ENCODE peak calls at places on chromosomes 11 and 22, in seven cellular contexts. One of them, this sample, is unnamed.

GRCh38 chr11:17604201-17604912 is 57.3 kb downstream of the OTOG start:
- DNase-seq in HCT116: no peak
- DNase-seq in H1: no peak
- DNase-seq in GM12878: no peak
- DNase-seq in HepG2: no peak
- DNase-seq in K562: no peak
- DNase-seq in SK-N-SH: no peak
- DNase-seq in this sample: no peak

GRCh38 chr22:28771195-28771791 is 1.2 kb upstream of the CCDC117 start:
- DNase-seq in HCT116: no peak
- DNase-seq in H1: no peak
- DNase-seq in GM12878: no peak
- DNase-seq in HepG2: peak
- DNase-seq in K562: no peak
- DNase-seq in SK-N-SH: no peak
- DNase-seq in this sample: no peak

GRCh38 chr11:116162541-116163230 is 610.1 kb downstream of the BUD13 start:
- DNase-seq in HCT116: no peak
- DNase-seq in H1: peak
- DNase-seq in GM12878: no peak
- DNase-seq in HepG2: no peak
- DNase-seq in K562: no peak
- DNase-seq in SK-N-SH: no peak
- DNase-seq in this sample: no peak

GRCh38 chr11:60867871-60868681 is 734 bp downstream of the ZP1 start:
- DNase-seq in HCT116: no peak
- DNase-seq in H1: no peak
- DNase-seq in GM12878: no peak
- DNase-seq in HepG2: no peak
- DNase-seq in K562: no peak
- DNase-seq in SK-N-SH: no peak
- DNase-seq in this sample: no peak

GRCh38 chr11:124899376-124900145 is 1.9 kb upstream of the ROBO4 start:
- DNase-seq in HCT116: no peak
- DNase-seq in H1: peak
- DNase-seq in GM12878: no peak
- DNase-seq in HepG2: no peak
- DNase-seq in K562: no peak
- DNase-seq in SK-N-SH: peak
- DNase-seq in this sample: no peak

GRCh38 chr11:123122341-123122740 is 60.4 kb upstream of the HSPA8 start:
- DNase-seq in HCT116: no peak
- DNase-seq in H1: no peak
- DNase-seq in GM12878: no peak
- DNase-seq in HepG2: no peak
- DNase-seq in K562: no peak
- DNase-seq in SK-N-SH: peak
- DNase-seq in this sample: no peak

GRCh38 chr22:47396515-47396914 is 634.1 kb downstream of the TBC1D22A start:
- DNase-seq in HCT116: no peak
- DNase-seq in H1: no peak
- DNase-seq in GM12878: no peak
- DNase-seq in HepG2: no peak
- DNase-seq in K562: no peak
- DNase-seq in SK-N-SH: no peak
- DNase-seq in this sample: no peak

GRCh38 chr11:12171921-12172320 is 61.5 kb downstream of the MICAL2 start:
- DNase-seq in HCT116: no peak
- DNase-seq in H1: no peak
- DNase-seq in GM12878: no peak
- DNase-seq in HepG2: no peak
- DNase-seq in K562: no peak
- DNase-seq in SK-N-SH: no peak
- DNase-seq in this sample: no peak

GRCh38 chr11:69095300-69095699 is 46.6 kb downstream of the TPCN2 start:
- DNase-seq in HCT116: no peak
- DNase-seq in H1: no peak
- DNase-seq in GM12878: no peak
- DNase-seq in HepG2: no peak
- DNase-seq in K562: no peak
- DNase-seq in SK-N-SH: no peak
- DNase-seq in this sample: no peak

GRCh38 chr11:76700177-76701100 is 29.9 kb upstream of the LRRC32 start:
- DNase-seq in HCT116: peak
- DNase-seq in H1: no peak
- DNase-seq in GM12878: no peak
- DNase-seq in HepG2: peak
- DNase-seq in K562: peak
- DNase-seq in SK-N-SH: peak
- DNase-seq in this sample: no peak

GRCh38 chr11:95297680-95298452 is 66.9 kb upstream of the SESN3 start:
- DNase-seq in HCT116: no peak
- DNase-seq in H1: no peak
- DNase-seq in GM12878: no peak
- DNase-seq in HepG2: no peak
- DNase-seq in K562: no peak
- DNase-seq in SK-N-SH: no peak
- DNase-seq in this sample: no peak

GRCh38 chr11:128845334-128845780 is 21.7 kb downstream of the KCNJ1 start:
- DNase-seq in HCT116: no peak
- DNase-seq in H1: no peak
- DNase-seq in GM12878: no peak
- DNase-seq in HepG2: no peak
- DNase-seq in K562: no peak
- DNase-seq in SK-N-SH: no peak
- DNase-seq in this sample: no peak

GRCh38 chr11:2687782-2688191 is 12.0 kb downstream of the KCNQ1OT1 start:
- DNase-seq in HCT116: no peak
- DNase-seq in H1: no peak
- DNase-seq in GM12878: no peak
- DNase-seq in HepG2: no peak
- DNase-seq in K562: no peak
- DNase-seq in SK-N-SH: no peak
- DNase-seq in this sample: no peak

GRCh38 chr11:19988598-19988997 is 171.7 kb downstream of the DBX1 start:
- DNase-seq in HCT116: peak
- DNase-seq in H1: peak
- DNase-seq in GM12878: no peak
- DNase-seq in HepG2: no peak
- DNase-seq in K562: no peak
- DNase-seq in SK-N-SH: no peak
- DNase-seq in this sample: peak

DNA sequence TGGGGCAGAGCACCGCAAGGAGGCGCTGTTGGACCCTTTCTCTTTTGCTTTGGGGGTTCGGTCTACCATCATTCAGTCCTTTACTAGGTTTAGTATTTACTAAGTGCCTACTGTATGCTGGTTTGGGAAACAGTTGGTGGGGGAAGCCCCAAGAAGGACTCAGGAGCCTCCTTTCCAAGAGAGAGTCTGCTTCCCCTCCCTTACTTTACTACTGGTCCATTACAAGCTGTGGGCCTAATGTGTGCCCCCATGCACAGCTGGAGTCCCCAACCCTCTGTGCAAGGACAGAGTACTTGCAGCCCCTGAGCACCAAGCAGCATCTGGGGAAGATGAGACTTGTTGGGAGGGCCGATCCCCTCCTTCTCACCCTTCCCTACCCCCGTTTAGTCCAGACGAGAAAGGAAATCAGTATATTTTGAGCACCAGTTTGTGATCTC is 876 bp upstream of the UBE2L6 start:
- DNase-seq in HCT116: peak
- DNase-seq in H1: peak
- DNase-seq in GM12878: peak
- DNase-seq in HepG2: peak
- DNase-seq in K562: no peak
- DNase-seq in SK-N-SH: no peak
- DNase-seq in this sample: peak
- TF ChIP-seq JUND in HCT116: no peak
- TF ChIP-seq JUND in H1: no peak
- TF ChIP-seq JUND in GM12878: no peak
- TF ChIP-seq JUND in HepG2: no peak
- TF ChIP-seq JUND in K562: no peak
- TF ChIP-seq JUND in SK-N-SH: no peak
- TF ChIP-seq JUND in this sample: no peak

GRCh38 chr22:30324008-30324730 is 2.6 kb downstream of the TBC1D10A start:
- DNase-seq in HCT116: no peak
- DNase-seq in H1: no peak
- DNase-seq in GM12878: no peak
- DNase-seq in HepG2: no peak
- DNase-seq in K562: no peak
- DNase-seq in SK-N-SH: no peak
- DNase-seq in this sample: no peak
- TF ChIP-seq JUND in HCT116: no peak
- TF ChIP-seq JUND in H1: no peak
- TF ChIP-seq JUND in GM12878: no peak
- TF ChIP-seq JUND in HepG2: no peak
- TF ChIP-seq JUND in K562: no peak
- TF ChIP-seq JUND in SK-N-SH: no peak
- TF ChIP-seq JUND in this sample: no peak

DNA sequence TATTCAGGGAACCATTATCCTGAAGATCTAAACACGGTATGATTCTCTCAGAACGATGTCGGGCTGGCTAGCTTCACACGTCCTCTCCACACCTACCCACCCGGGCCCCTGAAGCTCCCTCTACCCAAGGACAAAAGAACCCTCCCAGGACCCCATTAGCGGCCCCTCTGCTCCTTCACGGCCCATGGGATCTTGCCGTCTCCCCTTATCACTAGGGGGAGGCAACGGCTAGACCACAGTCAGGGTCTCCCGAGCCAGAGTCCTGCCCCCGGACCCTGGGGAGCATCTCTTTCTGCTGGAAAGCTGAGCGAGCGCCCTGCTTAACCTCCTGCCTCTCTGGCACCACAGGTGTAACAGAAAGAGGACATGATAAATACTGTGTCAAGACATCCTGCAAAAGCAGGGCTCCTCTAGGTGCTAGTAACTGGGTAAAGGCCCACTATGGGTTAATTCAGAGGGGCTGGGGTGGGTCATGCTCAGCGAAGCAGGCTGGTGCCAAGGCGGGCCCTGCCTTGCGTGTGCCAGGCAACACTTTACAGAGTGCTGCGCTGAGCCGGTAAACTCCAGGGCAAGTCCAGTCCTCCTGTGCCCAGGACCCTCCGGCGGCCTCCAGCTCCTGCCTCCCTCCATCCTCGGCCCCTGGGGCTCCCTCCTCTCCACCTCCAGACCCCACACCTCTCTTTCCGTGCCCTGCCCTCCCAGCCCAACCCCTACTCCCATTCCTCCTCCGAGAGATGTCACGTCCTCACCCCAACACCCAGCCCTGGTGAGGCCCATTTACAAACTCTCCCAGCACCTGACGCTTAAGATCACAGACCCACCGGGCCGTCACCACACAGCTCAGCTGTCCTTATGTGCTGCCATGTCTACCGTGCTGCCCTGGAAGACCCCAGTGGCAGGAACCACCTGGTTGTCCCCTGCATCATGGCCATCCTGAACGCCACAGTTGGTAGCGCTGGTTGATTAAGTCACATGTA is 3.0 kb downstream of the TOLLIP start:
- DNase-seq in HCT116: no peak
- DNase-seq in H1: peak
- DNase-seq in GM12878: no peak
- DNase-seq in HepG2: no peak
- DNase-seq in K562: no peak
- DNase-seq in SK-N-SH: no peak
- DNase-seq in this sample: no peak
- TF ChIP-seq JUND in HCT116: no peak
- TF ChIP-seq JUND in H1: no peak
- TF ChIP-seq JUND in GM12878: no peak
- TF ChIP-seq JUND in HepG2: no peak
- TF ChIP-seq JUND in K562: no peak
- TF ChIP-seq JUND in SK-N-SH: no peak
- TF ChIP-seq JUND in this sample: no peak

GRCh38 chr22:30314918-30315317 is 11.8 kb downstream of the TBC1D10A start:
- DNase-seq in HCT116: no peak
- DNase-seq in H1: no peak
- DNase-seq in GM12878: peak
- DNase-seq in HepG2: no peak
- DNase-seq in K562: peak
- DNase-seq in SK-N-SH: no peak
- DNase-seq in this sample: no peak
- TF ChIP-seq JUND in HCT116: no peak
- TF ChIP-seq JUND in H1: no peak
- TF ChIP-seq JUND in GM12878: no peak
- TF ChIP-seq JUND in HepG2: no peak
- TF ChIP-seq JUND in K562: no peak
- TF ChIP-seq JUND in SK-N-SH: peak
- TF ChIP-seq JUND in this sample: no peak